ENCODE peak calls at places on chromosomes 3 and 15, in four cellular contexts. B, R, N and H are unnamed samples.

GRCh38 chr3:52023860-52024764 is 28.4 kb upstream of the RPL29 start:
- DNase-seq in B (no peak), R (no peak), N (no peak), H (no peak)

GRCh38 chr3:53817809-53818208 is 28.4 kb downstream of the CHDH start:
- DNase-seq in B (no peak), R (no peak), N (no peak), H (no peak)

GRCh38 chr3:68996356-68996995 is 17.0 kb downstream of the EOGT start:
- DNase-seq in B (no peak), R (no peak), N (no peak), H (no peak)

GRCh38 chr15:75007216-75007615 is 11.9 kb downstream of the SCAMP5 start:
- DNase-seq in B (no peak), R (no peak), N (no peak), H (no peak)

GRCh38 chr3:2150576-2150975 is 51.9 kb downstream of the CNTN4 start:
- DNase-seq in B (no peak), R (no peak), N (no peak), H (no peak)

GRCh38 chr3:197700095-197700494 is 36.6 kb downstream of the RUBCN start:
- DNase-seq in B (no peak), R (no peak), N (no peak), H (no peak)

GRCh38 chr3:187400756-187401155 is 32.6 kb downstream of the RTP4 start:
- DNase-seq in B (no peak), R (no peak), N (no peak), H (no peak)

GRCh38 chr3:114764056-114764492 is 383.0 kb downstream of the ZBTB20 start:
- DNase-seq in B (no peak), R (no peak), N (no peak), H (no peak)

GRCh38 chr15:59632714-59633113 is 21.1 kb downstream of the GCNT3 start:
- DNase-seq in B (no peak), R (no peak), N (peak; percentile 27), H (no peak)

GRCh38 chr3:197380786-197381185 is 82.4 kb upstream of the DLG1 start:
- DNase-seq in B (no peak), R (no peak), N (no peak), H (no peak)

GRCh38 chr3:81581966-81582599 is 179.4 kb downstream of the GBE1 start:
- DNase-seq in B (no peak), R (no peak), N (peak; percentile 37), H (no peak)

GRCh38 chr3:148158210-148158609 is 539.5 kb upstream of the AGTR1 start:
- DNase-seq in B (no peak), R (no peak), N (peak; percentile 59), H (no peak)

GRCh38 chr15:36579792-36580431 is 486 bp downstream of the CDIN1 start:
- DNase-seq in B (peak; percentile 55), R (no peak), N (peak; percentile 47), H (no peak)

GRCh38 chr3:81249540-81250029 is 511.9 kb downstream of the GBE1 start:
- DNase-seq in B (no peak), R (no peak), N (no peak), H (no peak)

GRCh38 chr3:63278171-63278999 is at the start of gene SYNPR:
- DNase-seq in B (no peak), R (no peak), N (no peak), H (peak; percentile 9)